ENCODE peak calls at places on chromosomes 4 and X, in nine cellular contexts. U is endothelial cell of umbilical vein, B is breast epithelium, L is HCT116, J is GM12878, N is upper lobe of left lung, K is stomach, T is prostate gland, F is spleen. S is an unnamed sample. For H3K4me1, the result is how much of the 10 kb centered on the place peaks cover.

GRCh38 chr4:69881173-69881773 is 21.3 kb upstream of the SULT1E1 start:
- DNase-seq in U (peak), B (no peak), L (peak), J (no peak), N (peak), K (peak), T (peak), F (no peak), S (no peak)

GRCh38 chr4:110641218-110641617 is 18.3 kb upstream of the PITX2 start:
- DNase-seq in U (no peak), B (no peak), L (no peak), J (no peak), N (no peak), K (no peak), T (no peak), F (peak), S (no peak)

GRCh38 chr4:88163286-88163685 is 4.8 kb upstream of the ABCG2 start:
- DNase-seq in U (no peak), B (no peak), L (no peak), J (no peak), N (no peak), K (no peak), T (no peak), F (no peak), S (no peak)

GRCh38 chr4:113145519-113146291 is 96.3 kb downstream of the ANK2 start:
- DNase-seq in U (no peak), B (no peak), L (no peak), J (no peak), N (no peak), K (no peak), T (no peak), F (no peak), S (no peak)

GRCh38 chrX:140507223-140507981 is 2.5 kb upstream of the SOX3 start:
- DNase-seq in U (no peak), B (no peak), L (no peak), J (no peak), N (no peak), K (no peak), T (no peak), F (no peak), S (no peak)

GRCh38 chr4:3655485-3656429 is 110.4 kb upstream of the ADRA2C start:
- DNase-seq in U (no peak), B (no peak), L (no peak), J (no peak), N (no peak), K (no peak), T (no peak), F (no peak), S (no peak)

GRCh38 chr4:108628411-108628810 is 8.0 kb downstream of the RPL34 start:
- DNase-seq in U (no peak), B (no peak), L (no peak), J (no peak), N (no peak), K (no peak), T (no peak), F (no peak), S (no peak)

GRCh38 chrX:97096385-97096784 is 212.7 kb downstream of the RPA4 start:
- DNase-seq in U (no peak), B (no peak), L (no peak), J (no peak), N (no peak), K (no peak), T (no peak), F (no peak), S (no peak)

GRCh38 chr4:165095291-165095690 is 17.4 kb downstream of the TMEM192 start:
- DNase-seq in U (no peak), B (no peak), L (no peak), J (no peak), N (no peak), K (no peak), T (no peak), F (no peak), S (peak)

DNA sequence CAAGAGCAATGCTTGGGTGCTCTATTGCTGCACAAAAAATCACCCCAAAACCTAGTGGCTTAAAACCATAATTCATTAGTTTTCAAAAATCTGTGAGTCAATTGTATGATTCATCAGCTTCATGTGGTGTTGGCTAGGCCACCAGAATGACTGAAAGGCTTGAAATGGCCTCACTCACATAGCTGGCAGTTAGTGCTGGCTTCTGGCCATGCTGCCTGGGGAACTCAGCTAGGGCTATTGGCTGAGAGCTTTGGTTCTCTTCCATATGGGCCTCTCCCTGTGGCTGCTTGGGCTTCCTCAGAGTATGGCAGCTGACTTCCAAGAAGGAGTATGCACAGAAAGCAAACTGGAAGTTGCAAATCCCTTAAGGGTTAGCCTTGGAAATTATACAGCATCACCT is 3.1 kb upstream of the MTMR1 start:
- DNase-seq in U (no peak), B (no peak), L (peak), J (no peak), N (no peak), K (no peak), T (no peak), F (no peak), S (no peak)
- H3K4me1 ChIP-seq in U (under half), B (under half), L (under half), J (under half), N (under half), K (under half), T (under half), F (under half), S (under half)

DNA sequence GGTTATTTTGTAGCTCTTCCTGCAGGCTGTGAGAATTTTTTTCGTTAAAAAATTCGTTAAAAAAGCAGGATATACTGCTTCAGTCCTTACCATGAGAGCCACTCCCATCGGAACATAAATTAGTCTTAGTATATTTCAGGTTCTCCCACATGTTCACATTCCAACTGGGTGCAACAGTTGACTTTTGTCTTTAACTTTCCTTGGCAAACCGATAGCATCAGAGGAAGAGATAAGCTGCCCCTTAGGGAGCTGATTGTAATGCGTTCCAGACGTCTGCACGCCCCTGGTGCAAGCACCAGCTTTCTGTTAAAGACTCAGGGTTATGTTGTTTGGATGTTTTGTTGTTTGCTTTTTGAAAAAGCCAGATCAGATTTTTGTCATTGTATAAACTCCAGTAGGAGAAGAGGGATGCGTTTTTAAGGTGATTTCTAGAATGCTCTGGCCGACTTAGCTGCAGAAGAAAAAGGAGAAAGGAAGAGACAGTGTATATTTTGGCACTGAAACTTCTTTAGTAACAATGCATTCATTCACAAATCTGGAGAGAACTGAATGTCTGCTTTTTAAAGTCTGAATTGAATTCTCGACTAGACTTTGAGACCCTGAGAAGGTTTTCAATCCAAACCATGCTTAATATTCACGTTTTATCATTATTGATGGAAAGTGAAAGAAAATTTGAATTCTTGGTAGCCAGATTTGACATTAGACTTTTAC is 160.9 kb downstream of the CBR4 start:
- DNase-seq in U (peak), B (no peak), L (no peak), J (no peak), N (no peak), K (no peak), T (no peak), F (no peak), S (no peak)
- TF ChIP-seq POLR2AphosphoS5 in U (no peak), B (no peak), L (no peak), J (no peak), N (no peak), K (no peak), T (no peak), F (no peak), S (no peak)

DNA sequence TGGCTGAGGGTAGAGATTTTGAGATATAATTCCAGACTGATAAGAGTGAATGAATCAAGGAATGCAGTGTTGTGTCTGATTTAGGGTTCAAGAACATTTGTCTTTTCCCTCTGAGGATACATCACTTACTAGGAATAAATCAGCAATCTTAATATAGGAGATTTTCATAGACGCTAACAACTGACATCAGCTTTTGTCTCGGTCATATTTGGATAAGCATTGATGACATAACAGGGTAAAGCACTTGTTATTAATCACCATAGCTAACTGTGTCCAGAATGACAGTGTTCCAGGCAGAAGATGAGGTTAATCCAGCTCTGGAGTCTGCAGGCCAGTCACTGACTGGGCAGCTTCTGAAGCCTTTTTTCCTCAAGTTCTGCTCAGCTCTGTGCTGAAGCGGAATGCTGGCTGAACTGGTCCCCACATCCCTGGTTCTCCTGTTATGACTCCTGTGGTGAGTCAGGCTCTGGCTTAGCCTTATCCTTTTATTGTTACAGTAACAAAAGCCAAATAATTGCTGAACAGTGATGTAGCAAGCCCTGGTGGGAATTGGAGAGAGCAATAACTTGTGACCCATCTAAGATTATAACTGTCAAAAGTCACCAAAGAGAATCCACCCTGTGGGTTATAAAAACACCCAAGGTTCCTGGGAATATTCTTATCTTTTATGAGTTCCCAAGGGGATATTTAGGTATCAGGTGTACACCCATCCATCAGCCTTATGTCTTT is 41.8 kb downstream of the FNIP2 start:
- DNase-seq in U (peak), B (no peak), L (peak), J (no peak), N (peak), K (peak), T (peak), F (no peak), S (peak)
- H3K4me3 ChIP-seq in U (peak), B (no peak), L (no peak), J (no peak), N (peak), K (no peak), T (no peak), F (no peak), S (no peak)

GRCh38 chrX:21845096-21845495 is 5.7 kb downstream of the MBTPS2 start:
- DNase-seq in U (no peak), B (no peak), L (no peak), J (no peak), N (no peak), K (no peak), T (no peak), F (no peak), S (no peak)

GRCh38 chrX:21843179-21843578 is 3.8 kb downstream of the MBTPS2 start:
- DNase-seq in U (no peak), B (no peak), L (no peak), J (no peak), N (no peak), K (no peak), T (no peak), F (no peak), S (no peak)

DNA sequence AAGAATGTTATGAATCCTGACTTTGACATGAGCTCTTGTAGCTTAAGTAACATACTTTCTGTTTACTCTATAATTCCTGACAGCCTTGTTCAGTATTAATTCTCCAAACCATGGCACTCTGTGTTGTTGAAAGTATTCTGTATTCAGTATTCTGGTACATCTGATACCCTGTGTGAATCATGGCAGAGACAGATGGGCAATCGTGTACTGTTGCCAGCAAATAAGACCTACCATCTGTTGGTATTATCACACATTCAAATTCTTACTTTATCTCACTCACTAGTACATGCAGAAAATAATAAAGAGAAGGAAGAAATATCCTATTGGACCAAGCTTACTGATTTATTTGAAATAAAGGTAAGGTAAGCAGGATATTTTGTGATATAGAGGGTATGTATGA is 7.9 kb downstream of the MBTPS2 start:
- DNase-seq in U (no peak), B (no peak), L (no peak), J (no peak), N (no peak), K (no peak), T (no peak), F (no peak), S (no peak)
- H3K4me1 ChIP-seq in U (under half), B (under half), L (under half), J (under half), N (under half), K (under half), T (under half), F (under half), S (under half)

DNA sequence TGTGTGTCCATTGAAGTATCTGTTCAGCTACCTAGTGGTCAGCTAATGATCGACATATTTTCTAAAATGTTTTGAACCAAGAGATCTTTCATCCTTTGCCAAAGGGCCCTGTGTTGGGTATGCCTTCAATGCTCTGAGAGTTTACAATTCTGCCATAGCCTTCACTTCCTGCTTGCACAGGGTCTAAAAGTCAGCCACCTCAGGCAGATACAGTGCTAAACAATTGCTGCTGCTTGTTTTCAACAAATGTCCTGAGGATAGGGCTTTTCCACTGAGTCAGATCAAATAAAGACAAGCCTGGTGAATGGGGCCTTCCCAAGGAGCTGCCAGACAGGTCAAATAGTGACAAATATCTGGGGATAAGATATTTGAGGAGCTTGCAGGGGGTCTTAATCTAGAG is 16.7 kb downstream of the AMMECR1 start:
- DNase-seq in U (no peak), B (no peak), L (no peak), J (no peak), N (no peak), K (no peak), T (no peak), F (no peak), S (no peak)
- TF ChIP-seq POLR2AphosphoS5 in U (no peak), B (no peak), L (no peak), J (no peak), N (no peak), K (no peak), T (no peak), F (no peak), S (no peak)